ENCODE peak calls at places on chromosomes 6 and 20, in nine cellular contexts. V is right cardiac atrium, G is cardiac muscle cell, N is left ventricle myocardium inferior, L is heart left ventricle, K is lower lobe of right lung, S is body of pancreas, E is psoas muscle, U is neural progenitor cell. I is an unnamed sample.

GRCh38 chr6:131844243-131844841 is 36.5 kb downstream of the ENPP1 start:
- DNase-seq in S (no peak), L (no peak), V (no peak), U (no peak), K (no peak), E (no peak), G (no peak), N (no peak), I (no peak)

GRCh38 chr20:47352332-47353223 is 3.9 kb downstream of the ZMYND8 start:
- DNase-seq in L (peak; percentile 78), E (no peak), U (peak; percentile 69), S (peak; percentile 90), N (peak; percentile 59), G (no peak), V (peak; percentile 69), K (peak; percentile 66), I (no peak)

GRCh38 chr6:36865835-36866234 is 8.8 kb downstream of the PPIL1 start:
- DNase-seq in E (no peak), N (no peak), S (no peak), K (no peak), G (no peak), U (no peak), V (no peak), L (no peak), I (no peak)

GRCh38 chr6:18242062-18242851 is 22.1 kb downstream of the DEK start:
- DNase-seq in U (no peak), L (no peak), S (no peak), V (no peak), G (no peak), N (no peak), E (no peak), K (no peak), I (no peak)

GRCh38 chr6:109263873-109264700 is 118.2 kb downstream of the CD164 start:
- DNase-seq in N (no peak), U (no peak), G (no peak), V (no peak), E (no peak), L (no peak), S (no peak), K (no peak), I (no peak)

GRCh38 chr20:22425344-22426295 is 158.8 kb downstream of the FOXA2 start:
- DNase-seq in V (peak; percentile 53), N (no peak), U (no peak), G (no peak), K (no peak), S (no peak), L (no peak), E (no peak), I (no peak)

GRCh38 chr20:8447262-8448120 is 315.4 kb downstream of the PLCB1 start:
- DNase-seq in G (no peak), N (no peak), V (no peak), E (no peak), L (no peak), U (no peak), S (no peak), K (no peak), I (no peak)

GRCh38 chr6:107124934-107125348 is 9.6 kb upstream of the BEND3 start:
- DNase-seq in E (no peak), L (no peak), V (no peak), K (no peak), S (no peak), N (no peak), U (peak; percentile 38), G (no peak), I (no peak)

GRCh38 chr20:21082584-21082983 is 23.6 kb downstream of the LINC00237 start:
- DNase-seq in E (no peak), L (no peak), K (no peak), N (no peak), U (no peak), S (no peak), V (no peak), G (no peak), I (no peak)

GRCh38 chr20:34999021-34999451 is 43.4 kb downstream of the MYH7B start:
- DNase-seq in V (peak; percentile 55), N (no peak), S (no peak), U (no peak), L (no peak), G (no peak), E (peak; percentile 80), K (no peak), I (no peak)

GRCh38 chr6:134706153-134706552 is 243.7 kb downstream of the ALDH8A1 start:
- DNase-seq in U (peak; percentile 25), S (no peak), V (no peak), G (no peak), N (no peak), K (no peak), L (no peak), E (no peak), I (no peak)

GRCh38 chr20:53971096-53971683 is 99.2 kb downstream of the BCAS1 start:
- DNase-seq in N (no peak), U (no peak), V (no peak), K (no peak), E (no peak), G (no peak), S (no peak), L (no peak), I (no peak)

GRCh38 chr6:16683524-16684194 is 77.6 kb downstream of the ATXN1 start:
- DNase-seq in G (no peak), E (peak; percentile 57), U (no peak), N (no peak), S (peak; percentile 25), V (peak; percentile 32), L (peak; percentile 34), K (no peak), I (no peak)

GRCh38 chr6:16684195-16684689 is 77.0 kb downstream of the ATXN1 start:
- DNase-seq in G (no peak), K (peak; percentile 73), L (peak; percentile 26), S (no peak), U (no peak), N (no peak), V (peak; percentile 37), E (no peak), I (no peak)

GRCh38 chr6:16688984-16689636 is 72.2 kb downstream of the ATXN1 start:
- DNase-seq in U (no peak), L (no peak), E (no peak), N (no peak), S (no peak), G (no peak), K (no peak), V (no peak), I (no peak)

GRCh38 chr6:16684896-16685554 is 76.2 kb downstream of the ATXN1 start:
- DNase-seq in G (no peak), K (no peak), V (peak; percentile 21), E (no peak), U (no peak), N (no peak), S (no peak), L (no peak), I (no peak)

GRCh38 chr6:16687045-16687444 is 74.2 kb downstream of the ATXN1 start:
- DNase-seq in E (no peak), U (no peak), L (no peak), N (no peak), V (no peak), K (no peak), G (no peak), S (no peak), I (no peak)
- H3K4me1 ChIP-seq in E (peaks cover 59% of the 10 kb centered on the region), U (no peaks in the 10 kb centered on the region), L (no peaks in the 10 kb centered on the region), N (peaks cover 47% of the 10 kb centered on the region), V (peaks cover 11% of the 10 kb centered on the region), K (peaks cover 53% of the 10 kb centered on the region), G (no peaks in the 10 kb centered on the region), S (peaks cover 13% of the 10 kb centered on the region), I (peaks cover 5% of the 10 kb centered on the region)

GRCh38 chr6:44006872-44007303 is 120.4 kb downstream of the MRPL14 start:
- DNase-seq in U (no peak), N (no peak), V (no peak), E (peak; percentile 26), K (no peak), S (no peak), G (no peak), L (no peak), I (no peak)

GRCh38 chr6:44009425-44010321 is 117.6 kb downstream of the MRPL14 start:
- DNase-seq in K (no peak), U (no peak), N (peak; percentile 68), E (peak; percentile 77), L (peak; percentile 65), G (no peak), S (peak; percentile 50), V (peak; percentile 81), I (no peak)

GRCh38 chr6:44007818-44008660 is 119.2 kb downstream of the MRPL14 start:
- DNase-seq in S (no peak), E (peak; percentile 19), K (no peak), G (no peak), N (no peak), U (no peak), L (no peak), V (no peak), I (no peak)

GRCh38 chr6:44010411-44011349 is 116.6 kb downstream of the MRPL14 start:
- DNase-seq in U (no peak), V (no peak), N (peak; percentile 51), S (no peak), G (peak; percentile 74), K (no peak), E (peak; percentile 85), L (peak; percentile 81), I (no peak)

GRCh38 chr6:44008821-44009370 is 118.4 kb downstream of the MRPL14 start:
- DNase-seq in U (no peak), S (no peak), L (no peak), N (no peak), K (no peak), G (no peak), E (no peak), V (no peak), I (no peak)
- H3K27me3 ChIP-seq in U (peaks cover 3% of the 10 kb centered on the region), S (no peaks in the 10 kb centered on the region), L (peaks cover 6% of the 10 kb centered on the region), N (peaks cover 19% of the 10 kb centered on the region), K (peaks cover 8% of the 10 kb centered on the region), G (no peaks in the 10 kb centered on the region), E (no peaks in the 10 kb centered on the region), V (no peaks in the 10 kb centered on the region), I (no peaks in the 10 kb centered on the region)

DNA sequence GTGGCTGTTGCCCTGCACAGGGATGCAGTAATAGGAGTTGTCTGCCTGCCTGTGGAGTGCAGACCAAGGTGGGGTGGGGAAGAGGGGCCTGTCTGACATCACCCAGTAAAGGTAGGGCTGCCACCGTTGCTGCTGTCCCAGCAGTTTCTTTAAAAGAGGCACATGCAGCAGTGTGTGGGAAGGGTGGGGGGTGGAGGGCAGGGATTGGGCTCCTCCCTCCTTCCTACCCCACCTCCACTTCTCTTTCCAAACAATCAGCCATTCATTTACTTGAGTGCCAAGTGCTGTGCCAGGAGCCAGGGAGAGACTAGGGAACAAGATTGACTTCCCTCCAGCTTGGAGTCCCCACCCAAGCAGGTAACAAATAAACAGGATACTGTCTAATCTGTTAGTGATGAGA is 66.8 kb upstream of the MYL9 start:
- DNase-seq in N (no peak), E (no peak), U (no peak), S (peak; percentile 32), L (no peak), V (peak; percentile 25), K (no peak), G (no peak), I (no peak)
- H3K4me1 ChIP-seq in N (peaks cover 85% of the 10 kb centered on the region), E (peaks cover 86% of the 10 kb centered on the region), U (peaks cover 11% of the 10 kb centered on the region), S (peaks cover 58% of the 10 kb centered on the region), L (peaks cover 51% of the 10 kb centered on the region), V (peaks cover 46% of the 10 kb centered on the region), K (peaks cover 58% of the 10 kb centered on the region), G (peaks cover 7% of the 10 kb centered on the region), I (peaks cover 34% of the 10 kb centered on the region)

DNA sequence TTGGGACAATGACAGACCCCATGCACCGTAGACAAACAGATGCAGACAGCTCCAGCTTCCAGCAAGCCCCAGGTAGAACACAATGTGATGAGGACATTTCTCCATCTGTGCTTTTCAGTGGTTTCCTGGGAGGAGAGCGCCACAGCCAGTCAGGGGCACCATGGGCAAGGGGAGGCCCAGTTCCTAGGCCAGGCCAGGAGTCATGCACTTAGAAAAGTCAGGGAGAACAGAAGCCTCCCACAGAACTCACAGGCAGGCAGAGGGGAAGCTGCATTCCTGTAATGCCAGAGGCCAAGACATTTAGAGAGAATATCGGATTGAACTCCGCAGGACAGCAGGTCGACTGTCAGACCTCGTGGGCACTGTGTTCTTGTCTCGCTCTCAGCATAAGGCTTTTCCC is 9.2 kb downstream of the SYNDIG1 start:
- DNase-seq in L (no peak), K (no peak), N (no peak), E (no peak), V (no peak), U (peak; percentile 38), S (no peak), G (peak; percentile 34), I (no peak)
- H3K27me3 ChIP-seq in L (no peaks in the 10 kb centered on the region), K (peaks cover 20% of the 10 kb centered on the region), N (peaks cover 8% of the 10 kb centered on the region), E (no peaks in the 10 kb centered on the region), V (no peaks in the 10 kb centered on the region), U (no peaks in the 10 kb centered on the region), S (no peaks in the 10 kb centered on the region), G (no peaks in the 10 kb centered on the region), I (no peaks in the 10 kb centered on the region)